ENCODE peak calls at places on chromosomes 16 and 17, in four cellular contexts. Q, V, K and Z are unnamed samples.

GRCh38 chr16:77289331-77289809 is 90.2 kb downstream of the SYCE1L start:
- DNase-seq in K (no peak), Q (no peak), V (no peak), Z (no peak)

GRCh38 chr17:81101614-81102306 is 63.5 kb upstream of the PVALEF start:
- DNase-seq in K (peak), Q (peak), V (no peak), Z (peak)

GRCh38 chr16:89324056-89325010 is 106.8 kb downstream of the ZNF778 start:
- DNase-seq in V (peak), Q (no peak), K (no peak), Z (no peak)

GRCh38 chr16:86134802-86135461 is 236.0 kb downstream of the IRF8 start:
- DNase-seq in V (no peak), K (no peak), Q (no peak), Z (no peak)

GRCh38 chr16:13313351-13313750 is 412.0 kb downstream of the SHISA9 start:
- DNase-seq in V (peak), K (no peak), Q (no peak), Z (no peak)

GRCh38 chr17:61689610-61690180 is 98.7 kb upstream of the NACA2 start:
- DNase-seq in V (no peak), K (no peak), Q (no peak), Z (no peak)

GRCh38 chr17:7313028-7313889 is 1.9 kb downstream of the GPS2 start:
- DNase-seq in V (no peak), Q (no peak), K (no peak), Z (no peak)

GRCh38 chr17:74271902-74272563 is 2.0 kb upstream of the DNAI2 start:
- DNase-seq in Q (no peak), V (no peak), K (no peak), Z (no peak)

GRCh38 chr17:68324114-68324513 is 32.8 kb downstream of the ARSG start:
- DNase-seq in V (no peak), K (no peak), Q (no peak), Z (peak)

GRCh38 chr17:83152221-83152744 is 72.9 kb downstream of the METRNL start:
- DNase-seq in Q (no peak), V (no peak), K (no peak), Z (no peak)

GRCh38 chr17:38528101-38528500 is 77.7 kb downstream of the SRCIN1 start:
- DNase-seq in K (no peak), V (no peak), Q (no peak), Z (no peak)

GRCh38 chr16:30052671-30053372 is 12.7 kb upstream of the ALDOA start:
- DNase-seq in V (peak), Q (peak), K (peak), Z (peak)

GRCh38 chr16:31072540-31073072 is 1.4 kb downstream of the ZNF668 start:
- DNase-seq in Q (peak), V (no peak), K (no peak), Z (no peak)

GRCh38 chr17:8001976-8002645 is at the start of gene GUCY2D:
- DNase-seq in V (no peak), K (no peak), Q (no peak), Z (no peak)

GRCh38 chr16:12254566-12254965 is 278.0 kb downstream of the SNX29 start:
- DNase-seq in K (no peak), Q (no peak), V (no peak), Z (no peak)

GRCh38 chr17:33288954-33289353 is 4.1 kb downstream of the ASIC2 start:
- DNase-seq in Q (no peak), V (no peak), K (no peak), Z (no peak)

GRCh38 chr17:17722081-17722905 is 41.0 kb downstream of the RAI1 start:
- DNase-seq in Q (no peak), K (no peak), V (no peak), Z (no peak)

GRCh38 chr17:28551421-28552186 is 820 bp downstream of the UNC119 start:
- DNase-seq in K (no peak), Q (no peak), V (no peak), Z (no peak)

GRCh38 chr17:50079334-50080095 is 15.6 kb upstream of the PDK2 start:
- DNase-seq in K (no peak), V (no peak), Q (no peak), Z (no peak)

GRCh38 chr16:84600343-84601229 is 17.3 kb downstream of the COTL1 start:
- DNase-seq in K (no peak), V (no peak), Q (peak), Z (no peak)

GRCh38 chr16:24508614-24509013 is 30.8 kb upstream of the RBBP6 start:
- DNase-seq in K (peak), Q (no peak), V (peak), Z (peak)

GRCh38 chr17:48259710-48260291 is 152.2 kb downstream of the SNX11 start:
- DNase-seq in Q (no peak), V (no peak), K (no peak), Z (no peak)

GRCh38 chr16:48603647-48604376 is 6.2 kb downstream of the N4BP1 start:
- DNase-seq in K (no peak), Q (no peak), V (no peak), Z (no peak)

GRCh38 chr17:2076461-2076984 is 21.6 kb downstream of the HIC1 start:
- DNase-seq in K (no peak), V (no peak), Q (no peak), Z (no peak)

GRCh38 chr17:43736389-43736788 is 22.2 kb downstream of the SOST start:
- DNase-seq in Q (no peak), V (no peak), K (no peak), Z (no peak)

GRCh38 chr17:73547790-73548189 is 96.5 kb downstream of the SDK2 start:
- DNase-seq in V (no peak), K (no peak), Q (no peak), Z (no peak)

GRCh38 chr17:82257473-82257872 is 16.0 kb downstream of the CSNK1D start:
- DNase-seq in K (no peak), Q (peak), V (no peak), Z (no peak)